ENCODE peak calls at places on chromosomes 2 and 18, in seven cellular contexts. One of them, this sample, is unnamed.

GRCh38 chr2:179602452-179602851 is 259.0 kb downstream of the ZNF385B start:
- DNase-seq in substantia nigra: no peak
- DNase-seq in amygdala: no peak
- DNase-seq in astrocyte of the spinal cord: no peak
- DNase-seq in CD4-positive, CD25-positive, alpha-beta regulatory T cell: no peak
- DNase-seq in stimulated activated CD4-positive, alpha-beta T cell treated with anti-CD3 and anti-CD28 coated beads, TNF-alpha, amount 100 ng/mL, for 4 hours: no peak
- DNase-seq in RPMI8226: no peak
- DNase-seq in this sample: no peak

GRCh38 chr2:198890490-198890889 is 567.2 kb downstream of the SATB2 start:
- DNase-seq in stimulated activated CD4-positive, alpha-beta T cell treated with anti-CD3 and anti-CD28 coated beads, TNF-alpha, amount 100 ng/mL, for 4 hours: no peak
- DNase-seq in CD4-positive, CD25-positive, alpha-beta regulatory T cell: no peak
- DNase-seq in amygdala: no peak
- DNase-seq in substantia nigra: no peak
- DNase-seq in astrocyte of the spinal cord: no peak
- DNase-seq in RPMI8226: no peak
- DNase-seq in this sample: no peak

GRCh38 chr2:2243666-2244065 is 87.4 kb downstream of the MYT1L start:
- DNase-seq in substantia nigra: no peak
- DNase-seq in stimulated activated CD4-positive, alpha-beta T cell treated with anti-CD3 and anti-CD28 coated beads, TNF-alpha, amount 100 ng/mL, for 4 hours: no peak
- DNase-seq in CD4-positive, CD25-positive, alpha-beta regulatory T cell: no peak
- DNase-seq in amygdala: no peak
- DNase-seq in astrocyte of the spinal cord: no peak
- DNase-seq in RPMI8226: no peak
- DNase-seq in this sample: no peak

GRCh38 chr2:240962371-240963064 is 35.9 kb upstream of the SNED1 start:
- DNase-seq in substantia nigra: no peak
- DNase-seq in astrocyte of the spinal cord: peak; percentile 78
- DNase-seq in amygdala: no peak
- DNase-seq in stimulated activated CD4-positive, alpha-beta T cell treated with anti-CD3 and anti-CD28 coated beads, TNF-alpha, amount 100 ng/mL, for 4 hours: no peak
- DNase-seq in CD4-positive, CD25-positive, alpha-beta regulatory T cell: no peak
- DNase-seq in RPMI8226: peak; percentile 64
- DNase-seq in this sample: no peak

GRCh38 chr18:59724116-59724515 is 26.9 kb upstream of the CCBE1 start:
- DNase-seq in substantia nigra: no peak
- DNase-seq in amygdala: no peak
- DNase-seq in RPMI8226: no peak
- DNase-seq in stimulated activated CD4-positive, alpha-beta T cell treated with anti-CD3 and anti-CD28 coated beads, TNF-alpha, amount 100 ng/mL, for 4 hours: no peak
- DNase-seq in CD4-positive, CD25-positive, alpha-beta regulatory T cell: no peak
- DNase-seq in astrocyte of the spinal cord: no peak
- DNase-seq in this sample: no peak

GRCh38 chr2:134314656-134315377 is 60.9 kb downstream of the MGAT5 start:
- DNase-seq in RPMI8226: no peak
- DNase-seq in CD4-positive, CD25-positive, alpha-beta regulatory T cell: no peak
- DNase-seq in stimulated activated CD4-positive, alpha-beta T cell treated with anti-CD3 and anti-CD28 coated beads, TNF-alpha, amount 100 ng/mL, for 4 hours: no peak
- DNase-seq in astrocyte of the spinal cord: no peak
- DNase-seq in substantia nigra: no peak
- DNase-seq in amygdala: no peak
- DNase-seq in this sample: no peak

GRCh38 chr2:68745006-68745405 is 10.4 kb downstream of the ARHGAP25 start:
- DNase-seq in RPMI8226: no peak
- DNase-seq in astrocyte of the spinal cord: no peak
- DNase-seq in amygdala: no peak
- DNase-seq in stimulated activated CD4-positive, alpha-beta T cell treated with anti-CD3 and anti-CD28 coated beads, TNF-alpha, amount 100 ng/mL, for 4 hours: no peak
- DNase-seq in substantia nigra: no peak
- DNase-seq in CD4-positive, CD25-positive, alpha-beta regulatory T cell: no peak
- DNase-seq in this sample: no peak

GRCh38 chr2:144625216-144626010 is 105.5 kb upstream of the ZEB2 start:
- DNase-seq in astrocyte of the spinal cord: no peak
- DNase-seq in RPMI8226: no peak
- DNase-seq in CD4-positive, CD25-positive, alpha-beta regulatory T cell: no peak
- DNase-seq in amygdala: no peak
- DNase-seq in substantia nigra: no peak
- DNase-seq in stimulated activated CD4-positive, alpha-beta T cell treated with anti-CD3 and anti-CD28 coated beads, TNF-alpha, amount 100 ng/mL, for 4 hours: no peak
- DNase-seq in this sample: no peak

GRCh38 chr2:21165350-21165749 is 41.6 kb downstream of the TDRD15 start:
- DNase-seq in substantia nigra: no peak
- DNase-seq in CD4-positive, CD25-positive, alpha-beta regulatory T cell: no peak
- DNase-seq in stimulated activated CD4-positive, alpha-beta T cell treated with anti-CD3 and anti-CD28 coated beads, TNF-alpha, amount 100 ng/mL, for 4 hours: no peak
- DNase-seq in amygdala: no peak
- DNase-seq in RPMI8226: no peak
- DNase-seq in astrocyte of the spinal cord: peak; percentile 1
- DNase-seq in this sample: no peak

GRCh38 chr2:167293172-167293781 is 405.0 kb downstream of the XIRP2 start:
- DNase-seq in substantia nigra: no peak
- DNase-seq in CD4-positive, CD25-positive, alpha-beta regulatory T cell: no peak
- DNase-seq in amygdala: peak; percentile 64
- DNase-seq in astrocyte of the spinal cord: peak; percentile 43
- DNase-seq in RPMI8226: no peak
- DNase-seq in stimulated activated CD4-positive, alpha-beta T cell treated with anti-CD3 and anti-CD28 coated beads, TNF-alpha, amount 100 ng/mL, for 4 hours: no peak
- DNase-seq in this sample: no peak

GRCh38 chr18:35549515-35549914 is 32.0 kb upstream of the GALNT1 start:
- DNase-seq in amygdala: no peak
- DNase-seq in CD4-positive, CD25-positive, alpha-beta regulatory T cell: no peak
- DNase-seq in substantia nigra: no peak
- DNase-seq in astrocyte of the spinal cord: no peak
- DNase-seq in stimulated activated CD4-positive, alpha-beta T cell treated with anti-CD3 and anti-CD28 coated beads, TNF-alpha, amount 100 ng/mL, for 4 hours: no peak
- DNase-seq in RPMI8226: no peak
- DNase-seq in this sample: no peak

GRCh38 chr2:218370410-218371063 is 11.5 kb upstream of the SLC11A1 start:
- DNase-seq in stimulated activated CD4-positive, alpha-beta T cell treated with anti-CD3 and anti-CD28 coated beads, TNF-alpha, amount 100 ng/mL, for 4 hours: no peak
- DNase-seq in CD4-positive, CD25-positive, alpha-beta regulatory T cell: no peak
- DNase-seq in RPMI8226: peak; percentile 33
- DNase-seq in substantia nigra: peak; percentile 23
- DNase-seq in amygdala: no peak
- DNase-seq in astrocyte of the spinal cord: no peak
- DNase-seq in this sample: no peak

GRCh38 chr2:58967736-58968135 is 726.6 kb upstream of the FANCL start:
- DNase-seq in stimulated activated CD4-positive, alpha-beta T cell treated with anti-CD3 and anti-CD28 coated beads, TNF-alpha, amount 100 ng/mL, for 4 hours: no peak
- DNase-seq in astrocyte of the spinal cord: no peak
- DNase-seq in CD4-positive, CD25-positive, alpha-beta regulatory T cell: no peak
- DNase-seq in amygdala: no peak
- DNase-seq in substantia nigra: no peak
- DNase-seq in RPMI8226: no peak
- DNase-seq in this sample: no peak

GRCh38 chr2:16508061-16508851 is 157.4 kb downstream of the CYRIA start:
- DNase-seq in RPMI8226: peak; percentile 62
- DNase-seq in astrocyte of the spinal cord: peak; percentile 4
- DNase-seq in stimulated activated CD4-positive, alpha-beta T cell treated with anti-CD3 and anti-CD28 coated beads, TNF-alpha, amount 100 ng/mL, for 4 hours: no peak
- DNase-seq in CD4-positive, CD25-positive, alpha-beta regulatory T cell: no peak
- DNase-seq in amygdala: peak; percentile 11
- DNase-seq in substantia nigra: peak; percentile 49
- DNase-seq in this sample: no peak

GRCh38 chr2:25073914-25074313 is 32.0 kb downstream of the EFR3B start:
- DNase-seq in CD4-positive, CD25-positive, alpha-beta regulatory T cell: no peak
- DNase-seq in amygdala: no peak
- DNase-seq in stimulated activated CD4-positive, alpha-beta T cell treated with anti-CD3 and anti-CD28 coated beads, TNF-alpha, amount 100 ng/mL, for 4 hours: no peak
- DNase-seq in RPMI8226: no peak
- DNase-seq in substantia nigra: no peak
- DNase-seq in astrocyte of the spinal cord: no peak
- DNase-seq in this sample: no peak

GRCh38 chr2:199659207-199659606 is 191.8 kb downstream of the FTCDNL1 start:
- DNase-seq in substantia nigra: peak; percentile 43
- DNase-seq in CD4-positive, CD25-positive, alpha-beta regulatory T cell: no peak
- DNase-seq in stimulated activated CD4-positive, alpha-beta T cell treated with anti-CD3 and anti-CD28 coated beads, TNF-alpha, amount 100 ng/mL, for 4 hours: no peak
- DNase-seq in RPMI8226: no peak
- DNase-seq in amygdala: peak; percentile 2
- DNase-seq in astrocyte of the spinal cord: peak; percentile 38
- DNase-seq in this sample: no peak

GRCh38 chr18:35624140-35624539 is 42.6 kb downstream of the GALNT1 start:
- DNase-seq in astrocyte of the spinal cord: no peak
- DNase-seq in RPMI8226: no peak
- DNase-seq in CD4-positive, CD25-positive, alpha-beta regulatory T cell: no peak
- DNase-seq in amygdala: no peak
- DNase-seq in substantia nigra: no peak
- DNase-seq in stimulated activated CD4-positive, alpha-beta T cell treated with anti-CD3 and anti-CD28 coated beads, TNF-alpha, amount 100 ng/mL, for 4 hours: no peak
- DNase-seq in this sample: no peak

GRCh38 chr2:152307863-152308262 is 27.1 kb upstream of the FMNL2 start:
- DNase-seq in amygdala: no peak
- DNase-seq in substantia nigra: no peak
- DNase-seq in astrocyte of the spinal cord: no peak
- DNase-seq in stimulated activated CD4-positive, alpha-beta T cell treated with anti-CD3 and anti-CD28 coated beads, TNF-alpha, amount 100 ng/mL, for 4 hours: no peak
- DNase-seq in CD4-positive, CD25-positive, alpha-beta regulatory T cell: no peak
- DNase-seq in RPMI8226: no peak
- DNase-seq in this sample: no peak

GRCh38 chr2:199862779-199863178 is 11.8 kb upstream of the FTCDNL1 start:
- DNase-seq in stimulated activated CD4-positive, alpha-beta T cell treated with anti-CD3 and anti-CD28 coated beads, TNF-alpha, amount 100 ng/mL, for 4 hours: no peak
- DNase-seq in substantia nigra: no peak
- DNase-seq in CD4-positive, CD25-positive, alpha-beta regulatory T cell: no peak
- DNase-seq in astrocyte of the spinal cord: no peak
- DNase-seq in RPMI8226: no peak
- DNase-seq in amygdala: no peak
- DNase-seq in this sample: no peak

GRCh38 chr2:62343636-62344349 is 147.9 kb downstream of the B3GNT2 start:
- DNase-seq in amygdala: no peak
- DNase-seq in CD4-positive, CD25-positive, alpha-beta regulatory T cell: no peak
- DNase-seq in astrocyte of the spinal cord: no peak
- DNase-seq in substantia nigra: no peak
- DNase-seq in stimulated activated CD4-positive, alpha-beta T cell treated with anti-CD3 and anti-CD28 coated beads, TNF-alpha, amount 100 ng/mL, for 4 hours: no peak
- DNase-seq in RPMI8226: no peak
- DNase-seq in this sample: no peak

GRCh38 chr2:108323619-108324018 is 34.9 kb downstream of the SULT1C2 start:
- DNase-seq in astrocyte of the spinal cord: peak; percentile 27
- DNase-seq in amygdala: no peak
- DNase-seq in stimulated activated CD4-positive, alpha-beta T cell treated with anti-CD3 and anti-CD28 coated beads, TNF-alpha, amount 100 ng/mL, for 4 hours: no peak
- DNase-seq in CD4-positive, CD25-positive, alpha-beta regulatory T cell: no peak
- DNase-seq in RPMI8226: no peak
- DNase-seq in substantia nigra: no peak
- DNase-seq in this sample: no peak

GRCh38 chr2:26477911-26478253 is at the start of gene OTOF:
- DNase-seq in substantia nigra: peak; percentile 10
- DNase-seq in RPMI8226: no peak
- DNase-seq in astrocyte of the spinal cord: peak; percentile 11
- DNase-seq in CD4-positive, CD25-positive, alpha-beta regulatory T cell: no peak
- DNase-seq in amygdala: no peak
- DNase-seq in stimulated activated CD4-positive, alpha-beta T cell treated with anti-CD3 and anti-CD28 coated beads, TNF-alpha, amount 100 ng/mL, for 4 hours: no peak
- DNase-seq in this sample: no peak

GRCh38 chr2:113219889-113220641 is 46.3 kb downstream of the PSD4 start:
- DNase-seq in substantia nigra: peak; percentile 13
- DNase-seq in astrocyte of the spinal cord: peak; percentile 58
- DNase-seq in stimulated activated CD4-positive, alpha-beta T cell treated with anti-CD3 and anti-CD28 coated beads, TNF-alpha, amount 100 ng/mL, for 4 hours: no peak
- DNase-seq in RPMI8226: peak; percentile 49
- DNase-seq in CD4-positive, CD25-positive, alpha-beta regulatory T cell: no peak
- DNase-seq in amygdala: no peak
- DNase-seq in this sample: no peak

GRCh38 chr2:156959481-156959880 is 298.0 kb upstream of the GALNT5 start:
- DNase-seq in astrocyte of the spinal cord: no peak
- DNase-seq in amygdala: no peak
- DNase-seq in stimulated activated CD4-positive, alpha-beta T cell treated with anti-CD3 and anti-CD28 coated beads, TNF-alpha, amount 100 ng/mL, for 4 hours: no peak
- DNase-seq in RPMI8226: no peak
- DNase-seq in substantia nigra: no peak
- DNase-seq in CD4-positive, CD25-positive, alpha-beta regulatory T cell: no peak
- DNase-seq in this sample: no peak

GRCh38 chr2:113894156-113894743 is 4.4 kb downstream of the ACTR3 start:
- DNase-seq in stimulated activated CD4-positive, alpha-beta T cell treated with anti-CD3 and anti-CD28 coated beads, TNF-alpha, amount 100 ng/mL, for 4 hours: no peak
- DNase-seq in astrocyte of the spinal cord: peak; percentile 93
- DNase-seq in substantia nigra: no peak
- DNase-seq in RPMI8226: no peak
- DNase-seq in CD4-positive, CD25-positive, alpha-beta regulatory T cell: no peak
- DNase-seq in amygdala: no peak
- DNase-seq in this sample: no peak

GRCh38 chr18:7749510-7749981 is 182.4 kb downstream of the PTPRM start:
- DNase-seq in substantia nigra: no peak
- DNase-seq in CD4-positive, CD25-positive, alpha-beta regulatory T cell: no peak
- DNase-seq in RPMI8226: no peak
- DNase-seq in amygdala: no peak
- DNase-seq in astrocyte of the spinal cord: no peak
- DNase-seq in stimulated activated CD4-positive, alpha-beta T cell treated with anti-CD3 and anti-CD28 coated beads, TNF-alpha, amount 100 ng/mL, for 4 hours: no peak
- DNase-seq in this sample: no peak

GRCh38 chr2:56191617-56192016 is 7.8 kb downstream of the CCDC85A start:
- DNase-seq in CD4-positive, CD25-positive, alpha-beta regulatory T cell: no peak
- DNase-seq in RPMI8226: peak; percentile 8
- DNase-seq in stimulated activated CD4-positive, alpha-beta T cell treated with anti-CD3 and anti-CD28 coated beads, TNF-alpha, amount 100 ng/mL, for 4 hours: no peak
- DNase-seq in amygdala: no peak
- DNase-seq in astrocyte of the spinal cord: peak; percentile 23
- DNase-seq in substantia nigra: peak; percentile 1
- DNase-seq in this sample: no peak

GRCh38 chr18:7196421-7196820 is 34.5 kb upstream of the LRRC30 start:
- DNase-seq in stimulated activated CD4-positive, alpha-beta T cell treated with anti-CD3 and anti-CD28 coated beads, TNF-alpha, amount 100 ng/mL, for 4 hours: no peak
- DNase-seq in CD4-positive, CD25-positive, alpha-beta regulatory T cell: no peak
- DNase-seq in amygdala: no peak
- DNase-seq in astrocyte of the spinal cord: no peak
- DNase-seq in substantia nigra: no peak
- DNase-seq in RPMI8226: no peak
- DNase-seq in this sample: no peak

GRCh38 chr2:35293261-35293660 is 1062.3 kb upstream of the CRIM1 start:
- DNase-seq in substantia nigra: no peak
- DNase-seq in amygdala: no peak
- DNase-seq in stimulated activated CD4-positive, alpha-beta T cell treated with anti-CD3 and anti-CD28 coated beads, TNF-alpha, amount 100 ng/mL, for 4 hours: no peak
- DNase-seq in astrocyte of the spinal cord: no peak
- DNase-seq in RPMI8226: no peak
- DNase-seq in CD4-positive, CD25-positive, alpha-beta regulatory T cell: no peak
- DNase-seq in this sample: no peak

GRCh38 chr2:64168756-64169155 is 24.5 kb upstream of the PELI1 start:
- DNase-seq in amygdala: no peak
- DNase-seq in CD4-positive, CD25-positive, alpha-beta regulatory T cell: no peak
- DNase-seq in RPMI8226: no peak
- DNase-seq in astrocyte of the spinal cord: no peak
- DNase-seq in stimulated activated CD4-positive, alpha-beta T cell treated with anti-CD3 and anti-CD28 coated beads, TNF-alpha, amount 100 ng/mL, for 4 hours: no peak
- DNase-seq in substantia nigra: no peak
- DNase-seq in this sample: no peak

GRCh38 chr2:134722728-134723127 is 3.9 kb upstream of the TMEM163 start:
- DNase-seq in amygdala: no peak
- DNase-seq in stimulated activated CD4-positive, alpha-beta T cell treated with anti-CD3 and anti-CD28 coated beads, TNF-alpha, amount 100 ng/mL, for 4 hours: no peak
- DNase-seq in RPMI8226: no peak
- DNase-seq in astrocyte of the spinal cord: no peak
- DNase-seq in substantia nigra: no peak
- DNase-seq in CD4-positive, CD25-positive, alpha-beta regulatory T cell: no peak
- DNase-seq in this sample: no peak

GRCh38 chr2:162840598-162841246 is 2.2 kb upstream of the KCNH7 start:
- DNase-seq in amygdala: no peak
- DNase-seq in CD4-positive, CD25-positive, alpha-beta regulatory T cell: no peak
- DNase-seq in stimulated activated CD4-positive, alpha-beta T cell treated with anti-CD3 and anti-CD28 coated beads, TNF-alpha, amount 100 ng/mL, for 4 hours: no peak
- DNase-seq in RPMI8226: peak; percentile 77
- DNase-seq in substantia nigra: peak; percentile 31
- DNase-seq in astrocyte of the spinal cord: peak; percentile 82
- DNase-seq in this sample: peak; percentile 4

GRCh38 chr2:207284556-207285450 is 119.1 kb upstream of the KLF7 start:
- DNase-seq in amygdala: no peak
- DNase-seq in RPMI8226: no peak
- DNase-seq in astrocyte of the spinal cord: no peak
- DNase-seq in substantia nigra: no peak
- DNase-seq in stimulated activated CD4-positive, alpha-beta T cell treated with anti-CD3 and anti-CD28 coated beads, TNF-alpha, amount 100 ng/mL, for 4 hours: no peak
- DNase-seq in CD4-positive, CD25-positive, alpha-beta regulatory T cell: no peak
- DNase-seq in this sample: no peak

GRCh38 chr18:12639990-12640880 is 17.7 kb downstream of the SPIRE1 start:
- DNase-seq in RPMI8226: no peak
- DNase-seq in CD4-positive, CD25-positive, alpha-beta regulatory T cell: no peak
- DNase-seq in stimulated activated CD4-positive, alpha-beta T cell treated with anti-CD3 and anti-CD28 coated beads, TNF-alpha, amount 100 ng/mL, for 4 hours: no peak
- DNase-seq in amygdala: no peak
- DNase-seq in astrocyte of the spinal cord: peak; percentile 70
- DNase-seq in substantia nigra: no peak
- DNase-seq in this sample: no peak

GRCh38 chr2:101038455-101039255 is 36.6 kb downstream of the RPL31 start:
- DNase-seq in CD4-positive, CD25-positive, alpha-beta regulatory T cell: no peak
- DNase-seq in astrocyte of the spinal cord: no peak
- DNase-seq in RPMI8226: peak; percentile 25
- DNase-seq in amygdala: no peak
- DNase-seq in substantia nigra: no peak
- DNase-seq in stimulated activated CD4-positive, alpha-beta T cell treated with anti-CD3 and anti-CD28 coated beads, TNF-alpha, amount 100 ng/mL, for 4 hours: no peak
- DNase-seq in this sample: no peak

GRCh38 chr18:76685402-76685801 is 137.0 kb upstream of the ZNF236 start:
- DNase-seq in RPMI8226: no peak
- DNase-seq in astrocyte of the spinal cord: no peak
- DNase-seq in stimulated activated CD4-positive, alpha-beta T cell treated with anti-CD3 and anti-CD28 coated beads, TNF-alpha, amount 100 ng/mL, for 4 hours: no peak
- DNase-seq in amygdala: no peak
- DNase-seq in substantia nigra: no peak
- DNase-seq in CD4-positive, CD25-positive, alpha-beta regulatory T cell: no peak
- DNase-seq in this sample: no peak

GRCh38 chr2:124609667-124610066 is 584.6 kb downstream of the CNTNAP5 start:
- DNase-seq in astrocyte of the spinal cord: no peak
- DNase-seq in stimulated activated CD4-positive, alpha-beta T cell treated with anti-CD3 and anti-CD28 coated beads, TNF-alpha, amount 100 ng/mL, for 4 hours: no peak
- DNase-seq in amygdala: no peak
- DNase-seq in CD4-positive, CD25-positive, alpha-beta regulatory T cell: no peak
- DNase-seq in RPMI8226: no peak
- DNase-seq in substantia nigra: no peak
- DNase-seq in this sample: no peak

This sample was measured in central memory CD4-positive, alpha-beta T cell.